ENCODE peak calls at places on chromosomes 16 and 17, in six cellular contexts. K, T, V, B, L and C are unnamed samples.

GRCh38 chr17:78127240-78127887 is 1.2 kb downstream of the TMC6 start:
- DNase-seq in K (no peak), V (peak; percentile 84), L (no peak), B (no peak), T (no peak), C (no peak)

GRCh38 chr17:77300016-77300686 is 159.4 kb downstream of the SEC14L1 start:
- DNase-seq in V (no peak), L (no peak), T (peak; percentile 34), B (no peak), K (no peak), C (no peak)

GRCh38 chr17:51045616-51046526 is 74.8 kb downstream of the SPAG9 start:
- DNase-seq in V (no peak), B (peak; percentile 30), K (peak; percentile 51), T (peak; percentile 73), L (no peak), C (peak; percentile 23)

GRCh38 chr16:57391308-57391699 is 13.3 kb upstream of the CCL17 start:
- DNase-seq in K (no peak), V (no peak), T (no peak), L (no peak), B (no peak), C (no peak)

GRCh38 chr17:41905172-41905571 is 13.6 kb downstream of the ACLY start:
- DNase-seq in B (no peak), T (no peak), V (no peak), L (no peak), K (no peak), C (no peak)

GRCh38 chr17:35479271-35479670 is 30.7 kb upstream of the SLFN13 start:
- DNase-seq in T (no peak), V (no peak), K (no peak), B (no peak), L (no peak), C (no peak)

GRCh38 chr17:43905985-43906852 is 1.1 kb downstream of the MPP2 start:
- DNase-seq in K (peak; percentile 96), L (peak; percentile 16), B (peak; percentile 47), T (peak; percentile 65), V (peak; percentile 83), C (peak; percentile 52)

GRCh38 chr17:46974086-46974485 is 5.0 kb downstream of the RPRML start:
- DNase-seq in T (no peak), K (no peak), B (no peak), V (no peak), L (no peak), C (no peak)

GRCh38 chr16:85750021-85750826 is 672 bp downstream of the C16orf74 start:
- DNase-seq in V (peak; percentile 22), K (peak; percentile 69), B (no peak), T (peak; percentile 26), L (no peak), C (peak; percentile 52)

GRCh38 chr17:5785867-5786509 is 201.7 kb upstream of the NLRP1 start:
- DNase-seq in T (peak; percentile 66), V (no peak), L (peak; percentile 11), K (no peak), B (peak; percentile 64), C (no peak)

GRCh38 chr17:71084838-71085237 is 915.5 kb downstream of the KCNJ2 start:
- DNase-seq in K (no peak), B (no peak), L (no peak), T (no peak), V (no peak), C (no peak)

GRCh38 chr16:2385441-2385840 is 43.8 kb upstream of the CCNF start:
- DNase-seq in V (no peak), B (no peak), L (no peak), K (peak; percentile 19), T (peak; percentile 54), C (no peak)

GRCh38 chr16:87968541-87968940 is 17.3 kb downstream of the BANP start:
- DNase-seq in L (peak; percentile 53), T (peak; percentile 94), B (peak; percentile 49), V (no peak), K (no peak), C (peak; percentile 36)

GRCh38 chr16:19697756-19698318 is 20.2 kb downstream of the KNOP1 start:
- DNase-seq in K (no peak), V (no peak), B (no peak), L (no peak), T (no peak), C (no peak)

GRCh38 chr16:20901441-20902112 is 1.0 kb downstream of the LYRM1 start:
- DNase-seq in T (peak; percentile 60), V (peak; percentile 50), K (peak; percentile 56), B (peak; percentile 57), L (no peak), C (peak; percentile 75)

GRCh38 chr17:74430385-74430705 is 1.5 kb upstream of the GPRC5C start:
- DNase-seq in L (no peak), B (no peak), V (no peak), K (no peak), T (no peak), C (no peak)

GRCh38 chr17:17751489-17751995 is 70.3 kb downstream of the RAI1 start:
- DNase-seq in B (no peak), T (no peak), K (no peak), L (no peak), V (no peak), C (no peak)

GRCh38 chr16:67719778-67720144 is 645 bp upstream of the GFOD2 start:
- DNase-seq in K (peak; percentile 45), V (peak; percentile 37), T (peak; percentile 67), B (peak; percentile 39), L (peak; percentile 70), C (peak; percentile 52)

GRCh38 chr16:69754469-69755310 is at the start of gene NOB1:
- DNase-seq in V (peak; percentile 93), T (peak; percentile 91), B (peak; percentile 97), L (peak; percentile 93), K (peak; percentile 98), C (peak; percentile 98)

GRCh38 chr17:47244697-47245096 is 8.9 kb upstream of the ITGB3 start:
- DNase-seq in B (no peak), K (no peak), V (no peak), L (no peak), T (no peak), C (peak; percentile 50)

GRCh38 chr17:63555475-63556156 is 5.3 kb downstream of the DCAF7 start:
- DNase-seq in T (no peak), K (no peak), V (no peak), L (no peak), B (no peak), C (no peak)

GRCh38 chr17:63550816-63551639 is 751 bp downstream of the DCAF7 start:
- DNase-seq in K (peak; percentile 56), B (peak; percentile 28), L (peak; percentile 42), V (no peak), T (peak; percentile 58), C (peak; percentile 33)

GRCh38 chr17:63549946-63550815 is at the start of gene DCAF7:
- DNase-seq in K (peak; percentile 100), V (peak; percentile 100), B (peak; percentile 100), T (peak; percentile 100), L (peak; percentile 100), C (peak; percentile 100)

GRCh38 chr17:63549289-63549945 is 860 bp upstream of the DCAF7 start:
- DNase-seq in K (peak; percentile 58), L (no peak), B (no peak), V (no peak), T (no peak), C (no peak)

DNA sequence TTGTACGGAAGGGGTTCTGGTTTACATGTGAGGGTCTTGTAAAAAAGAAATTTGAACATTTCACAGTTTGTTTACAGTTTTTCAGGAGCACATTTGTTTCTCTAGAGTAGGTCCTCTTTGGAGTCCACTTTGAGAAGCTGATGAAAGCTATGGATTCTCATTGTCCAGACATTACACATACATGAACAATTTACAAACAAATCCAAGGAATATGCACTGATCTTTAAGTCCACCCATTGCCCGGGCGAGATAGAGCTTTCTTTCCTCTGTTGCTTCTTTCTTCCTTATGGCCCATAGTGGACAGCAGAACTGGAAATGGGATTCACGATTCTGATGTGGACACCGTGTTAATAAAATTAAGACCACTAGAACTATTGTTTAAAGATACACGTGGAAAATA is 1.9 kb downstream of the DCAF7 start:
- DNase-seq in V (no peak), T (peak; percentile 13), L (no peak), B (no peak), K (no peak), C (peak; percentile 21)
- H3K4me3 ChIP-seq in V (no peak overlapping the region), T (peak overlapping the region; percentile 93), L (peak overlapping the region; percentile 39), B (peak overlapping the region; percentile 98), K (peak overlapping the region; percentile 84), C (peak overlapping the region; percentile 9)

GRCh38 chr17:48550313-48551205 is 5.7 kb upstream of the HOXB2 start:
- DNase-seq in V (no peak), B (peak; percentile 43), K (peak; percentile 64), L (no peak), T (peak; percentile 41), C (no peak)
- TF ChIP-seq CTCF in V (no peak), B (peak; percentile 52), K (peak; percentile 55), L (peak; percentile 40), T (peak; percentile 36), C (no peak)

GRCh38 chr16:8326234-8326633 is 264.1 kb downstream of the TMEM114 start:
- DNase-seq in L (no peak), V (no peak), K (no peak), B (no peak), T (no peak), C (no peak)

DNA sequence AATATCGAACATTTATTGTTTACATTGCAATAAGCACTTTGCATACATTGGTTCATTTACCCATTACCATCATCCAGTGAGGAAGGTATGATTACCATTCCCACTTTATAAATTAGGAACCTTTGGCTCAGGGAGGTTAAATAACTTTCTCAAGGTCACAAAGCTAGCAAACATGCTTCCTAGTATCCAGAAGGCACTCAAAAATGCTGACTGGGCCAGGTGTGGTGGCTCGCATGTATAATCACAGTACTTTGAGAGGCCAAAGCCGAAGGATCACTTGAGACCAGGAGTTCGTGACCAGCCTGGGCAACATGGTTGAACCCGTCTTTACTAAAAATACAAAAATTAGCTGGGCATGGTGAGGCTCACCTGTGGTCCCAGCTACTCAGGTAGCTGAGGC is 259.6 kb downstream of the TMEM114 start:
- DNase-seq in L (no peak), V (no peak), T (no peak), B (no peak), K (no peak), C (no peak)
- H3K4me3 ChIP-seq in L (no peak overlapping the region), V (no peak overlapping the region), T (no peak overlapping the region), B (no peak overlapping the region), K (no peak overlapping the region), C (no peak overlapping the region)

DNA sequence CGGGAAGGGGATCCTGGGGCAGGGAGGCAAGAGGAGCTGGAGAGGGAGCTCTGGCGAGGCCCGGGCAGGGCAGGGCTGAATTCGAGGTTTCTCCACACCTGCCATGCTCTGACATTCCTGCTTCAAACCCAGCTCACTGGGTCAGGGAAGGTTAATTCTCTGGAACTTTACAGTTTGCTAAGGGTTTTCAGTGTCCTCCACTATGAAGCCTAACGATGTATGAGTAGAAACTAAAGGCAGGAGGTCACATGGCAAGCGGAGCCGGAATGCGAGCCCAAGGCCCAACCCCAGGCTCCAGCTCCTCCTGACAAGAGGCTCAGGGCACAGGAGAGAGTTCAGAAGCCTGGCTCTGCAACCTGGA is 29.2 kb downstream of the DCAKD start:
- DNase-seq in V (no peak), B (no peak), K (no peak), T (no peak), L (no peak), C (no peak)
- TF ChIP-seq CTCF in V (peak; percentile 4), B (no peak), K (no peak), T (no peak), L (peak; percentile 0), C (no peak)

GRCh38 chr17:63842540-63843386 is at the start of gene SMARCD2:
- DNase-seq in L (peak; percentile 98), K (peak; percentile 99), T (peak; percentile 100), B (peak; percentile 100), V (peak; percentile 98), C (peak; percentile 99)
- H3K4me3 ChIP-seq in L (peak within 1 kb of the TSS; percentile 84), K (peak within 1 kb of the TSS; percentile 94), T (peak within 1 kb of the TSS; percentile 82), B (peak within 1 kb of the TSS; percentile 87), V (peak within 1 kb of the TSS; percentile 73), C (peak within 1 kb of the TSS; percentile 90)